ENCODE peak calls at places on chromosomes 11 and 22, in six cellular contexts. One of them, this sample, is unnamed.

GRCh38 chr22:37229012-37229804 is 14.9 kb downstream of the RAC2 start:
- DNase-seq in NAMALWA: no peak
- DNase-seq in posterior vena cava: no peak
- DNase-seq in Karpas-422: no peak
- DNase-seq in substantia nigra: no peak
- DNase-seq in AG04450: peak; percentile 61
- DNase-seq in this sample: peak; percentile 30

GRCh38 chr11:859394-860131 is 16.9 kb downstream of the TSPAN4 start:
- DNase-seq in NAMALWA: peak; percentile 40
- DNase-seq in posterior vena cava: peak; percentile 94
- DNase-seq in Karpas-422: peak; percentile 74
- DNase-seq in substantia nigra: peak; percentile 23
- DNase-seq in AG04450: peak; percentile 75
- DNase-seq in this sample: no peak

GRCh38 chr11:60251485-60252207 is 8.7 kb upstream of the MS4A4E start:
- DNase-seq in NAMALWA: peak; percentile 58
- DNase-seq in posterior vena cava: no peak
- DNase-seq in Karpas-422: peak; percentile 85
- DNase-seq in substantia nigra: no peak
- DNase-seq in AG04450: no peak
- DNase-seq in this sample: no peak

GRCh38 chr22:30801695-30802094 is 107.0 kb downstream of the OSBP2 start:
- DNase-seq in NAMALWA: no peak
- DNase-seq in posterior vena cava: no peak
- DNase-seq in Karpas-422: no peak
- DNase-seq in substantia nigra: no peak
- DNase-seq in AG04450: no peak
- DNase-seq in this sample: no peak

GRCh38 chr11:105577645-105578044 is 32.2 kb upstream of the GRIA4 start:
- DNase-seq in NAMALWA: peak; percentile 9
- DNase-seq in posterior vena cava: no peak
- DNase-seq in Karpas-422: no peak
- DNase-seq in substantia nigra: no peak
- DNase-seq in AG04450: peak; percentile 3
- DNase-seq in this sample: no peak

GRCh38 chr11:32931605-32932004 is 39.0 kb downstream of the QSER1 start:
- DNase-seq in NAMALWA: no peak
- DNase-seq in posterior vena cava: no peak
- DNase-seq in Karpas-422: no peak
- DNase-seq in substantia nigra: no peak
- DNase-seq in AG04450: no peak
- DNase-seq in this sample: no peak

GRCh38 chr22:36955691-36956090 is 42.3 kb downstream of the CSF2RB start:
- DNase-seq in NAMALWA: no peak
- DNase-seq in posterior vena cava: no peak
- DNase-seq in Karpas-422: no peak
- DNase-seq in substantia nigra: no peak
- DNase-seq in AG04450: no peak
- DNase-seq in this sample: no peak

GRCh38 chr22:49243965-49244364 is 583.7 kb downstream of the BRD1 start:
- DNase-seq in NAMALWA: no peak
- DNase-seq in posterior vena cava: peak; percentile 49
- DNase-seq in Karpas-422: no peak
- DNase-seq in substantia nigra: no peak
- DNase-seq in AG04450: no peak
- DNase-seq in this sample: no peak

GRCh38 chr22:23305922-23306374 is 125.6 kb downstream of the BCR start:
- DNase-seq in NAMALWA: no peak
- DNase-seq in posterior vena cava: peak; percentile 92
- DNase-seq in Karpas-422: peak; percentile 9
- DNase-seq in substantia nigra: peak; percentile 87
- DNase-seq in AG04450: no peak
- DNase-seq in this sample: no peak

GRCh38 chr11:12175694-12176241 is 65.4 kb downstream of the MICAL2 start:
- DNase-seq in NAMALWA: no peak
- DNase-seq in posterior vena cava: no peak
- DNase-seq in Karpas-422: no peak
- DNase-seq in substantia nigra: no peak
- DNase-seq in AG04450: no peak
- DNase-seq in this sample: peak; percentile 66

GRCh38 chr11:64096835-64097234 is 61.1 kb downstream of the FLRT1 start:
- DNase-seq in NAMALWA: no peak
- DNase-seq in posterior vena cava: no peak
- DNase-seq in Karpas-422: no peak
- DNase-seq in substantia nigra: no peak
- DNase-seq in AG04450: no peak
- DNase-seq in this sample: no peak

GRCh38 chr11:85627332-85627997 is at the start of gene DLG2:
- DNase-seq in NAMALWA: peak; percentile 44
- DNase-seq in posterior vena cava: peak; percentile 80
- DNase-seq in Karpas-422: peak; percentile 69
- DNase-seq in substantia nigra: peak; percentile 67
- DNase-seq in AG04450: no peak
- DNase-seq in this sample: no peak

GRCh38 chr11:102546923-102547471 is 16.4 kb upstream of the MMP7 start:
- DNase-seq in NAMALWA: peak; percentile 79
- DNase-seq in posterior vena cava: no peak
- DNase-seq in Karpas-422: peak; percentile 58
- DNase-seq in substantia nigra: no peak
- DNase-seq in AG04450: no peak
- DNase-seq in this sample: no peak